ENCODE peak calls at places on chromosomes 2 and 18, in seven cellular contexts. One of them, this sample, is unnamed.
A peak's percentile ranks its signal among the peaks of the same experiment; 100 is the strongest.

GRCh38 chr2:98944786-98945185 is 8.8 kb upstream of the CRACDL start:
- DNase-seq in DMS 273 treated with DMSO at 0.1 percent for 48 hours: no peak
- DNase-seq in effector CD4-positive, alpha-beta T cell: no peak
- DNase-seq in T follicular helper cell: no peak
- DNase-seq in foreskin keratinocyte: no peak
- DNase-seq in OCI-LY7: no peak
- DNase-seq in RPMI8226: no peak
- DNase-seq in this sample: no peak

GRCh38 chr2:71925268-71926097 is 222.2 kb downstream of the CYP26B1 start:
- DNase-seq in T follicular helper cell: no peak
- DNase-seq in RPMI8226: no peak
- DNase-seq in DMS 273 treated with DMSO at 0.1 percent for 48 hours: no peak
- DNase-seq in OCI-LY7: no peak
- DNase-seq in foreskin keratinocyte: no peak
- DNase-seq in effector CD4-positive, alpha-beta T cell: no peak
- DNase-seq in this sample: no peak

GRCh38 chr18:58054041-58054733 is 10.2 kb downstream of the NEDD4L start:
- DNase-seq in T follicular helper cell: no peak
- DNase-seq in effector CD4-positive, alpha-beta T cell: no peak
- DNase-seq in DMS 273 treated with DMSO at 0.1 percent for 48 hours: no peak
- DNase-seq in OCI-LY7: no peak
- DNase-seq in RPMI8226: peak; percentile 29
- DNase-seq in foreskin keratinocyte: peak; percentile 81
- DNase-seq in this sample: no peak

GRCh38 chr18:70373062-70373519 is 84.2 kb downstream of the SOCS6 start:
- DNase-seq in T follicular helper cell: no peak
- DNase-seq in foreskin keratinocyte: peak; percentile 96
- DNase-seq in DMS 273 treated with DMSO at 0.1 percent for 48 hours: no peak
- DNase-seq in RPMI8226: no peak
- DNase-seq in OCI-LY7: no peak
- DNase-seq in effector CD4-positive, alpha-beta T cell: no peak
- DNase-seq in this sample: no peak

GRCh38 chr18:32576296-32576916 is 105.7 kb upstream of the GAREM1 start:
- DNase-seq in OCI-LY7: peak; percentile 11
- DNase-seq in effector CD4-positive, alpha-beta T cell: no peak
- DNase-seq in T follicular helper cell: no peak
- DNase-seq in RPMI8226: peak; percentile 40
- DNase-seq in DMS 273 treated with DMSO at 0.1 percent for 48 hours: no peak
- DNase-seq in foreskin keratinocyte: no peak
- DNase-seq in this sample: peak; percentile 57

GRCh38 chr18:77054288-77054605 is 78.3 kb downstream of the MBP start:
- DNase-seq in RPMI8226: no peak
- DNase-seq in T follicular helper cell: no peak
- DNase-seq in effector CD4-positive, alpha-beta T cell: no peak
- DNase-seq in foreskin keratinocyte: no peak
- DNase-seq in DMS 273 treated with DMSO at 0.1 percent for 48 hours: no peak
- DNase-seq in OCI-LY7: peak; percentile 32
- DNase-seq in this sample: peak; percentile 48

GRCh38 chr2:60819155-60819862 is 62.1 kb upstream of the REL start:
- DNase-seq in effector CD4-positive, alpha-beta T cell: peak; percentile 82
- DNase-seq in T follicular helper cell: peak; percentile 86
- DNase-seq in DMS 273 treated with DMSO at 0.1 percent for 48 hours: no peak
- DNase-seq in foreskin keratinocyte: no peak
- DNase-seq in OCI-LY7: no peak
- DNase-seq in RPMI8226: no peak
- DNase-seq in this sample: no peak

GRCh38 chr2:8622924-8623465 is 58.9 kb upstream of the ID2 start:
- DNase-seq in foreskin keratinocyte: no peak
- DNase-seq in DMS 273 treated with DMSO at 0.1 percent for 48 hours: no peak
- DNase-seq in OCI-LY7: no peak
- DNase-seq in T follicular helper cell: no peak
- DNase-seq in RPMI8226: no peak
- DNase-seq in effector CD4-positive, alpha-beta T cell: no peak
- DNase-seq in this sample: no peak

GRCh38 chr2:115807302-115807701 is 1364.9 kb downstream of the DPP10 start:
- DNase-seq in effector CD4-positive, alpha-beta T cell: no peak
- DNase-seq in foreskin keratinocyte: no peak
- DNase-seq in DMS 273 treated with DMSO at 0.1 percent for 48 hours: no peak
- DNase-seq in T follicular helper cell: no peak
- DNase-seq in OCI-LY7: no peak
- DNase-seq in RPMI8226: no peak
- DNase-seq in this sample: no peak

GRCh38 chr2:10042301-10043161 is 819 bp upstream of the KLF11 start:
- DNase-seq in effector CD4-positive, alpha-beta T cell: peak; percentile 28
- DNase-seq in foreskin keratinocyte: no peak
- DNase-seq in DMS 273 treated with DMSO at 0.1 percent for 48 hours: no peak
- DNase-seq in OCI-LY7: no peak
- DNase-seq in T follicular helper cell: no peak
- DNase-seq in RPMI8226: peak; percentile 31
- DNase-seq in this sample: no peak

GRCh38 chr2:196239622-196240587 is 68.5 kb upstream of the STK17B start:
- DNase-seq in DMS 273 treated with DMSO at 0.1 percent for 48 hours: no peak
- DNase-seq in OCI-LY7: peak; percentile 96
- DNase-seq in foreskin keratinocyte: peak; percentile 87
- DNase-seq in effector CD4-positive, alpha-beta T cell: peak; percentile 67
- DNase-seq in T follicular helper cell: peak; percentile 67
- DNase-seq in RPMI8226: peak; percentile 86
- DNase-seq in this sample: peak; percentile 92

GRCh38 chr18:46469186-46469915 is 187.7 kb downstream of the LOXHD1 start:
- DNase-seq in OCI-LY7: no peak
- DNase-seq in T follicular helper cell: no peak
- DNase-seq in RPMI8226: no peak
- DNase-seq in DMS 273 treated with DMSO at 0.1 percent for 48 hours: peak; percentile 60
- DNase-seq in foreskin keratinocyte: peak; percentile 22
- DNase-seq in effector CD4-positive, alpha-beta T cell: no peak
- DNase-seq in this sample: no peak

GRCh38 chr2:239153806-239154591 is 246.8 kb downstream of the HDAC4 start:
- DNase-seq in T follicular helper cell: no peak
- DNase-seq in foreskin keratinocyte: no peak
- DNase-seq in effector CD4-positive, alpha-beta T cell: no peak
- DNase-seq in DMS 273 treated with DMSO at 0.1 percent for 48 hours: no peak
- DNase-seq in RPMI8226: no peak
- DNase-seq in OCI-LY7: no peak
- DNase-seq in this sample: no peak

GRCh38 chr2:111883661-111884591 is at the start of gene ANAPC1:
- DNase-seq in RPMI8226: peak; percentile 91
- DNase-seq in OCI-LY7: peak; percentile 92
- DNase-seq in T follicular helper cell: peak; percentile 76
- DNase-seq in foreskin keratinocyte: peak; percentile 79
- DNase-seq in effector CD4-positive, alpha-beta T cell: peak; percentile 81
- DNase-seq in DMS 273 treated with DMSO at 0.1 percent for 48 hours: peak; percentile 66
- DNase-seq in this sample: peak; percentile 93

GRCh38 chr2:185771396-185771795 is 32.8 kb downstream of the FSIP2 start:
- DNase-seq in DMS 273 treated with DMSO at 0.1 percent for 48 hours: no peak
- DNase-seq in effector CD4-positive, alpha-beta T cell: no peak
- DNase-seq in OCI-LY7: no peak
- DNase-seq in foreskin keratinocyte: no peak
- DNase-seq in RPMI8226: no peak
- DNase-seq in T follicular helper cell: no peak
- DNase-seq in this sample: no peak

GRCh38 chr2:50953021-50953420 is 78.9 kb downstream of the NRXN1 start:
- DNase-seq in foreskin keratinocyte: peak; percentile 97
- DNase-seq in DMS 273 treated with DMSO at 0.1 percent for 48 hours: no peak
- DNase-seq in effector CD4-positive, alpha-beta T cell: no peak
- DNase-seq in RPMI8226: no peak
- DNase-seq in OCI-LY7: no peak
- DNase-seq in T follicular helper cell: no peak
- DNase-seq in this sample: no peak

GRCh38 chr2:95206086-95206485 is 1.2 kb upstream of the ZNF892 start:
- DNase-seq in effector CD4-positive, alpha-beta T cell: no peak
- DNase-seq in foreskin keratinocyte: no peak
- DNase-seq in DMS 273 treated with DMSO at 0.1 percent for 48 hours: no peak
- DNase-seq in RPMI8226: no peak
- DNase-seq in OCI-LY7: no peak
- DNase-seq in T follicular helper cell: no peak
- DNase-seq in this sample: no peak

GRCh38 chr2:152716805-152717241 is 438 bp downstream of the PRPF40A start:
- DNase-seq in RPMI8226: peak; percentile 45
- DNase-seq in effector CD4-positive, alpha-beta T cell: peak; percentile 31
- DNase-seq in T follicular helper cell: peak; percentile 11
- DNase-seq in DMS 273 treated with DMSO at 0.1 percent for 48 hours: peak; percentile 16
- DNase-seq in OCI-LY7: peak; percentile 55
- DNase-seq in foreskin keratinocyte: no peak
- DNase-seq in this sample: peak; percentile 71

GRCh38 chr2:189409136-189409535 is 32.1 kb upstream of the WDR75 start:
- DNase-seq in OCI-LY7: no peak
- DNase-seq in foreskin keratinocyte: no peak
- DNase-seq in T follicular helper cell: no peak
- DNase-seq in effector CD4-positive, alpha-beta T cell: no peak
- DNase-seq in DMS 273 treated with DMSO at 0.1 percent for 48 hours: no peak
- DNase-seq in RPMI8226: no peak
- DNase-seq in this sample: no peak

GRCh38 chr18:38981382-38981781 is 1415.8 kb upstream of the CELF4 start:
- DNase-seq in effector CD4-positive, alpha-beta T cell: no peak
- DNase-seq in T follicular helper cell: no peak
- DNase-seq in RPMI8226: no peak
- DNase-seq in DMS 273 treated with DMSO at 0.1 percent for 48 hours: no peak
- DNase-seq in OCI-LY7: no peak
- DNase-seq in foreskin keratinocyte: no peak
- DNase-seq in this sample: no peak

GRCh38 chr2:224400886-224401632 is 848 bp downstream of the FAM124B start:
- DNase-seq in foreskin keratinocyte: no peak
- DNase-seq in DMS 273 treated with DMSO at 0.1 percent for 48 hours: no peak
- DNase-seq in effector CD4-positive, alpha-beta T cell: no peak
- DNase-seq in T follicular helper cell: no peak
- DNase-seq in RPMI8226: no peak
- DNase-seq in OCI-LY7: no peak
- DNase-seq in this sample: no peak

GRCh38 chr2:189631849-189632248 is 29.4 kb upstream of the ASNSD1 start:
- DNase-seq in OCI-LY7: no peak
- DNase-seq in effector CD4-positive, alpha-beta T cell: no peak
- DNase-seq in T follicular helper cell: no peak
- DNase-seq in RPMI8226: no peak
- DNase-seq in DMS 273 treated with DMSO at 0.1 percent for 48 hours: no peak
- DNase-seq in foreskin keratinocyte: no peak
- DNase-seq in this sample: no peak

GRCh38 chr2:157809212-157809611 is 66.9 kb downstream of the ACVR1 start:
- DNase-seq in RPMI8226: no peak
- DNase-seq in foreskin keratinocyte: peak; percentile 26
- DNase-seq in DMS 273 treated with DMSO at 0.1 percent for 48 hours: no peak
- DNase-seq in effector CD4-positive, alpha-beta T cell: no peak
- DNase-seq in OCI-LY7: no peak
- DNase-seq in T follicular helper cell: no peak
- DNase-seq in this sample: no peak

GRCh38 chr2:111704246-111704645 is 179.7 kb downstream of the ANAPC1 start:
- DNase-seq in DMS 273 treated with DMSO at 0.1 percent for 48 hours: no peak
- DNase-seq in foreskin keratinocyte: peak; percentile 57
- DNase-seq in T follicular helper cell: no peak
- DNase-seq in effector CD4-positive, alpha-beta T cell: no peak
- DNase-seq in RPMI8226: peak; percentile 38
- DNase-seq in OCI-LY7: no peak
- DNase-seq in this sample: no peak

GRCh38 chr2:54724560-54725342 is 1.3 kb downstream of the EML6 start:
- DNase-seq in effector CD4-positive, alpha-beta T cell: peak; percentile 12
- DNase-seq in RPMI8226: peak; percentile 32
- DNase-seq in OCI-LY7: peak; percentile 75
- DNase-seq in T follicular helper cell: peak; percentile 13
- DNase-seq in DMS 273 treated with DMSO at 0.1 percent for 48 hours: no peak
- DNase-seq in foreskin keratinocyte: no peak
- DNase-seq in this sample: peak; percentile 59